ENCODE peak calls at places on chromosomes 2 and 18, in four cellular contexts. Y is K562, T is H1, B is stomach. C is an unnamed sample. For H3K27me3, the result is how much of the 10 kb centered on the place peaks cover.

GRCh38 chr2:3649581-3649980 is 8.4 kb upstream of the ALLC start:
- DNase-seq in B (no peak), Y (no peak), T (no peak), C (no peak)

GRCh38 chr2:28981016-28981441 is at the start of gene TOGARAM2:
- DNase-seq in Y (no peak), T (no peak), B (no peak), C (no peak)

GRCh38 chr2:127609818-127610217 is 36.1 kb upstream of the GPR17 start:
- DNase-seq in Y (no peak), T (no peak), B (peak), C (no peak)

GRCh38 chr18:51321696-51322095 is 124.2 kb upstream of the MEX3C start:
- DNase-seq in Y (no peak), B (no peak), T (no peak), C (no peak)

GRCh38 chr2:105117565-105117964 is 79.7 kb downstream of the MRPS9 start:
- DNase-seq in T (no peak), B (no peak), Y (no peak), C (no peak)

GRCh38 chr2:62407838-62408589 is 98.0 kb downstream of the TMEM17 start:
- DNase-seq in B (no peak), Y (no peak), T (no peak), C (peak)

GRCh38 chr18:22293417-22293816 is 124.0 kb downstream of the GATA6 start:
- DNase-seq in T (no peak), B (no peak), Y (no peak), C (no peak)

GRCh38 chr2:240159251-240159839 is 18.9 kb upstream of the OTOS start:
- DNase-seq in B (no peak), Y (no peak), T (no peak), C (no peak)

GRCh38 chr2:174120346-174120745 is 128.0 kb downstream of the OLA1 start:
- DNase-seq in T (no peak), B (no peak), Y (peak), C (no peak)

GRCh38 chr2:241852116-241852980 is 6.3 kb downstream of the PDCD1 start:
- DNase-seq in Y (no peak), B (peak), T (peak), C (peak)

GRCh38 chr2:25673170-25674002 is at the start of gene DTNB:
- DNase-seq in Y (peak), B (peak), T (peak), C (peak)

GRCh38 chr2:715847-716573 is 38.8 kb upstream of the TMEM18 start:
- DNase-seq in T (no peak), Y (no peak), B (no peak), C (no peak)

GRCh38 chr2:239192456-239192855 is 208.4 kb downstream of the HDAC4 start:
- DNase-seq in T (peak), B (peak), Y (no peak), C (peak)

GRCh38 chr2:128685841-128686497 is 367.3 kb upstream of the HS6ST1 start:
- DNase-seq in Y (no peak), B (peak), T (no peak), C (no peak)

GRCh38 chr18:46842583-46842982 is 74.7 kb downstream of the PIAS2 start:
- DNase-seq in Y (no peak), B (no peak), T (no peak), C (no peak)

GRCh38 chr18:55018602-55019001 is 59.3 kb upstream of the CCDC68 start:
- DNase-seq in T (no peak), B (no peak), Y (no peak), C (no peak)

GRCh38 chr2:54103454-54104314 is 11.7 kb upstream of the ACYP2 start:
- DNase-seq in B (peak), Y (peak), T (no peak), C (no peak)
- TF ChIP-seq POLR2A in B (no peak), Y (no peak), T (no peak), C (no peak)

GRCh38 chr2:24354899-24355298 is 5.4 kb downstream of the ITSN2 start:
- DNase-seq in Y (no peak), B (no peak), T (no peak), C (no peak)
- H3K27me3 ChIP-seq in Y (under half), B (under half), T (under half), C (under half)

DNA sequence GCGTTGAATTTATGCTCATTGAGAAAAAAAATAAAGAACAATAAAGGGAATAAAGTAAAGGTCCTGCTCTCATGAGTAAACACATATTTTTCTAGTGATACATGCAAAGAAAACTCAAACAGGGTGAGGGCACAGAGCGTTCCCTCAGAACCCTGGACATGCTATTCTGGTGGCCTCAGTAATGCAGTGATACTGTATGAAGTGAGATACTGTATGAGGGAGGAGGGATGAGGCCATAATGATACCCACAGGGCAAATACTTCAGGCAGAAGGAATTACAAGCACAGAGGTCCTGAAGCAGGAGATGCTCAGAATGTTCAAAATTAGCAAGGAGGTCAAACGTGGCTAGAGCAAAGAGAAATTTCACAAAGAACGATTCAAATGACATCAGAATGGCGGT is 28.4 kb upstream of the RNU4ATAC start:
- DNase-seq in T (no peak), B (no peak), Y (no peak), C (no peak)
- H3K27ac ChIP-seq in T (no peak), B (no peak), Y (no peak), C (no peak)

GRCh38 chr2:205698556-205699282 is 16.4 kb downstream of the NRP2 start:
- DNase-seq in B (no peak), T (no peak), Y (no peak), C (no peak)

GRCh38 chr2:205701509-205701908 is 19.2 kb downstream of the NRP2 start:
- DNase-seq in B (no peak), Y (no peak), T (no peak), C (no peak)

GRCh38 chr2:205699554-205700289 is 17.4 kb downstream of the NRP2 start:
- DNase-seq in T (no peak), B (no peak), Y (no peak), C (no peak)

GRCh38 chr2:205702576-205702975 is 20.3 kb downstream of the NRP2 start:
- DNase-seq in Y (no peak), T (no peak), B (no peak), C (no peak)

GRCh38 chr2:205700331-205701132 is 18.2 kb downstream of the NRP2 start:
- DNase-seq in Y (no peak), T (no peak), B (no peak), C (no peak)
- TF ChIP-seq POLR2A in Y (no peak), T (no peak), B (no peak), C (no peak)

GRCh38 chr2:160408205-160408561 is 85.4 kb downstream of the RBMS1 start:
- DNase-seq in T (no peak), B (no peak), Y (no peak), C (no peak)

GRCh38 chr2:160406591-160407392 is 86.8 kb downstream of the RBMS1 start:
- DNase-seq in T (peak), Y (no peak), B (peak), C (peak)

GRCh38 chr2:160409480-160409879 is 84.1 kb downstream of the RBMS1 start:
- DNase-seq in Y (no peak), T (no peak), B (no peak), C (no peak)

GRCh38 chr2:160408575-160409291 is 84.9 kb downstream of the RBMS1 start:
- DNase-seq in B (no peak), Y (no peak), T (no peak), C (no peak)

GRCh38 chr2:160407393-160408204 is 86.0 kb downstream of the RBMS1 start:
- DNase-seq in B (peak), T (peak), Y (peak), C (peak)
- H3K27me3 ChIP-seq in B (under half), T (under half), Y (under half), C (under half)